ENCODE peak calls at places on chromosome 11, in nine cellular contexts. S is globus pallidus; F is AG09319; M is retinal pigment epithelial cell; L is kidney tubule cell; Q is right lobe of liver; Z is chondrocyte; I is COR-L47; G is stimulated activated CD4-positive, alpha-beta T cell treated with anti-CD3 and anti-CD28 coated beads, Interleukin-2, amount 100 ng/mL, for 48 hours. N is an unnamed sample.

GRCh38 chr11:64263021-64263946 is 12.0 kb downstream of the PLCB3 start:
- DNase-seq in S (no peak), F (no peak), M (no peak), L (peak), Q (no peak), Z (no peak), I (no peak), G (no peak), N (no peak)

GRCh38 chr11:47305734-47306483 is 36.0 kb downstream of the MADD start:
- DNase-seq in S (peak), F (no peak), M (no peak), L (peak), Q (no peak), Z (no peak), I (no peak), G (no peak), N (no peak)

GRCh38 chr11:61752117-61752924 is at the start of gene MYRF:
- DNase-seq in S (no peak), F (no peak), M (no peak), L (peak), Q (no peak), Z (no peak), I (no peak), G (peak), N (no peak)

GRCh38 chr11:66951135-66951534 is 7.0 kb downstream of the PC start:
- DNase-seq in S (no peak), F (no peak), M (no peak), L (no peak), Q (no peak), Z (no peak), I (no peak), G (no peak), N (no peak)

GRCh38 chr11:10117709-10118341 is 176.2 kb downstream of the SBF2 start:
- DNase-seq in S (no peak), F (peak), M (no peak), L (peak), Q (no peak), Z (no peak), I (no peak), G (no peak), N (no peak)

GRCh38 chr11:128195057-128195751 is 392.2 kb downstream of the ETS1 start:
- DNase-seq in S (no peak), F (no peak), M (no peak), L (no peak), Q (no peak), Z (no peak), I (no peak), G (no peak), N (no peak)

GRCh38 chr11:37512156-37512780 is 914.2 kb upstream of the RAG2 start:
- DNase-seq in S (no peak), F (no peak), M (no peak), L (peak), Q (no peak), Z (no peak), I (no peak), G (no peak), N (no peak)

GRCh38 chr11:110199184-110199981 is 97.0 kb downstream of the RDX start:
- DNase-seq in S (no peak), F (no peak), M (no peak), L (no peak), Q (peak), Z (no peak), I (no peak), G (no peak), N (no peak)

GRCh38 chr11:42555197-42555596 is 756.6 kb upstream of the API5 start:
- DNase-seq in S (no peak), F (no peak), M (no peak), L (peak), Q (no peak), Z (no peak), I (no peak), G (no peak), N (no peak)

GRCh38 chr11:72685560-72686480 is 11.6 kb upstream of the PDE2A start:
- DNase-seq in S (no peak), F (no peak), M (no peak), L (no peak), Q (no peak), Z (no peak), I (no peak), G (peak), N (no peak)

GRCh38 chr11:16902979-16903378 is 111.2 kb downstream of the PLEKHA7 start:
- DNase-seq in S (no peak), F (no peak), M (no peak), L (peak), Q (no peak), Z (no peak), I (no peak), G (no peak), N (no peak)

N was measured in NCI-H748 treated with DMSO at 0.1 percent for 48 hours.